ENCODE peak calls at places on chromosomes 3 and 15, in eight cellular contexts. K is astrocyte of the spinal cord, X is cardiac muscle cell, I is fibroblast of lung, Y is HL-60, F is fibroblast of the aortic adventitia, D is K562, U is neural crest cell. L is an unnamed sample.

GRCh38 chr3:39869890-39870289 is 60.5 kb downstream of the MYRIP start:
- DNase-seq in U (no peak), D (no peak), F (no peak), X (no peak), K (no peak), Y (no peak), I (no peak), L (no peak)

GRCh38 chr3:4838621-4839022 is 140.6 kb upstream of the BHLHE40 start:
- DNase-seq in I (no peak), U (no peak), D (no peak), Y (no peak), K (no peak), X (no peak), F (no peak), L (no peak)

GRCh38 chr3:165622356-165622755 is 214.9 kb downstream of the BCHE start:
- DNase-seq in X (no peak), F (no peak), I (no peak), D (no peak), Y (no peak), U (no peak), K (no peak), L (no peak)

GRCh38 chr3:27669505-27670085 is 52.5 kb downstream of the EOMES start:
- DNase-seq in Y (no peak), I (peak), U (no peak), K (peak), D (no peak), X (no peak), F (no peak), L (no peak)

GRCh38 chr3:11224010-11224409 is 48.2 kb upstream of the ATG7 start:
- DNase-seq in U (no peak), K (no peak), F (no peak), X (no peak), Y (no peak), I (no peak), D (no peak), L (no peak)

GRCh38 chr15:74543583-74543982 is 2.6 kb downstream of the ARID3B start:
- DNase-seq in I (no peak), F (no peak), K (no peak), U (no peak), Y (no peak), D (no peak), X (no peak), L (no peak)

GRCh38 chr3:17810759-17811158 is 68.3 kb upstream of the TBC1D5 start:
- DNase-seq in K (peak), I (peak), F (peak), U (no peak), X (no peak), D (peak), Y (no peak), L (peak)

GRCh38 chr3:27570421-27571106 is 86.4 kb upstream of the SLC4A7 start:
- DNase-seq in K (no peak), Y (no peak), D (no peak), I (no peak), U (no peak), F (peak), X (no peak), L (no peak)

GRCh38 chr3:133531981-133532380 is 41.5 kb upstream of the CDV3 start:
- DNase-seq in X (no peak), U (no peak), F (peak), Y (no peak), K (peak), I (peak), D (no peak), L (peak)

GRCh38 chr15:24858737-24859601 is 95.8 kb upstream of the SNRPN start:
- DNase-seq in U (peak), I (peak), X (peak), K (peak), D (no peak), F (peak), Y (no peak), L (peak)

GRCh38 chr15:90860942-90861675 is 7.3 kb upstream of the FURIN start:
- DNase-seq in Y (no peak), D (no peak), I (peak), F (no peak), K (peak), X (no peak), U (no peak), L (no peak)

GRCh38 chr3:63613561-63613960 is 38.9 kb upstream of the SNTN start:
- DNase-seq in X (no peak), U (no peak), F (peak), I (peak), K (peak), Y (no peak), D (no peak), L (peak)

GRCh38 chr3:190617185-190617584 is 103.3 kb downstream of the IL1RAP start:
- DNase-seq in F (no peak), U (no peak), X (no peak), K (no peak), D (no peak), I (no peak), Y (peak), L (no peak)

GRCh38 chr3:9402410-9403228 is 5.2 kb downstream of the SETD5 start:
- DNase-seq in U (peak), K (peak), F (no peak), Y (no peak), D (peak), X (peak), I (peak), L (no peak)

GRCh38 chr3:14806641-14807263 is 12.0 kb upstream of the FGD5 start:
- DNase-seq in X (no peak), I (peak), Y (peak), F (peak), U (no peak), K (no peak), D (no peak), L (no peak)

GRCh38 chr15:41445399-41445798 is 28.5 kb downstream of the RTF1 start:
- DNase-seq in U (no peak), D (no peak), I (no peak), X (no peak), Y (no peak), F (no peak), K (no peak), L (no peak)

GRCh38 chr15:48693474-48693873 is 48.0 kb upstream of the FBN1 start:
- DNase-seq in K (peak), U (no peak), I (peak), F (peak), D (no peak), X (no peak), Y (no peak), L (peak)

GRCh38 chr15:45795487-45796069 is 160.7 kb downstream of the SQOR start:
- DNase-seq in I (no peak), U (peak), D (no peak), K (peak), Y (peak), X (peak), F (peak), L (peak)

GRCh38 chr15:59138243-59138642 is 33.3 kb downstream of the CCNB2 start:
- DNase-seq in Y (peak), U (peak), K (peak), D (peak), X (peak), F (peak), I (peak), L (peak)

GRCh38 chr3:162538906-162539305 is 1042.3 kb downstream of the OTOL1 start:
- DNase-seq in I (peak), U (no peak), F (no peak), D (no peak), K (no peak), Y (no peak), X (no peak), L (no peak)

GRCh38 chr3:22612927-22613326 is 590.2 kb upstream of the UBE2E2 start:
- DNase-seq in F (no peak), K (no peak), Y (no peak), X (no peak), D (no peak), I (no peak), U (no peak), L (no peak)

GRCh38 chr3:29525254-29525881 is 244.5 kb downstream of the RBMS3 start:
- DNase-seq in K (peak), F (peak), Y (no peak), U (no peak), I (peak), D (no peak), X (no peak), L (peak)

GRCh38 chr3:72728958-72729467 is 119.2 kb downstream of the SHQ1 start:
- DNase-seq in F (no peak), X (peak), I (no peak), K (no peak), U (no peak), Y (no peak), D (peak), L (no peak)

GRCh38 chr15:77606142-77607034 is 26.3 kb downstream of the LINGO1 start:
- DNase-seq in I (peak), K (no peak), Y (no peak), F (peak), D (no peak), X (peak), U (no peak), L (no peak)

GRCh38 chr15:61092387-61093157 is 136.5 kb downstream of the RORA start:
- DNase-seq in F (peak), I (no peak), X (no peak), K (no peak), Y (no peak), D (no peak), U (no peak), L (no peak)

DNA sequence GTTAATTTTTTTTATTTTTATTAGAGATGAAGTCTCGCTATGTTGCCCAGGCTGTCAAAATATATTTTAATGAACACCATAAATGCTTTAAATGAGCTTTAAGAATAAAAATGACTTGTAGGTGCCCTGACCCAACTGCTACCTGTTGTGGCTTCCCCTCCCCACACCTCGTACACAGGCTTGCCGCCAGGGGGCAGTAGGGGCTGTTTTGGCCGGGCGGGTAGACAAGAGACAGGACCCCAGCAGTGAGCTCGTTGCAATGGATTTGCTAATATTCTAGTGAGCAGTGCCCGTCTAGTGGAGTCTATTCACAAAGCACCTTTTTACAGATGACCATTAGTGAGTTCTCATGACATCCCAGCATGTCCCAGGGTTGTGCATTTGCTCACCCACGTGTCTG is 418.1 kb downstream of the OCA2 start:
- DNase-seq in U (no peak), F (no peak), I (peak), X (no peak), D (no peak), Y (no peak), K (no peak), L (no peak)
- TF ChIP-seq CTCF in U (no peak), F (no peak), I (no peak), X (no peak), D (no peak), Y (no peak), K (no peak), L (no peak)

GRCh38 chr15:62588930-62589655 is 424.0 kb upstream of the C2CD4B start:
- DNase-seq in Y (no peak), X (no peak), F (peak), K (peak), I (peak), U (no peak), D (no peak), L (no peak)
- TF ChIP-seq CTCF in Y (no peak), X (no peak), F (peak), K (no peak), I (no peak), U (no peak), D (no peak), L (peak)

DNA sequence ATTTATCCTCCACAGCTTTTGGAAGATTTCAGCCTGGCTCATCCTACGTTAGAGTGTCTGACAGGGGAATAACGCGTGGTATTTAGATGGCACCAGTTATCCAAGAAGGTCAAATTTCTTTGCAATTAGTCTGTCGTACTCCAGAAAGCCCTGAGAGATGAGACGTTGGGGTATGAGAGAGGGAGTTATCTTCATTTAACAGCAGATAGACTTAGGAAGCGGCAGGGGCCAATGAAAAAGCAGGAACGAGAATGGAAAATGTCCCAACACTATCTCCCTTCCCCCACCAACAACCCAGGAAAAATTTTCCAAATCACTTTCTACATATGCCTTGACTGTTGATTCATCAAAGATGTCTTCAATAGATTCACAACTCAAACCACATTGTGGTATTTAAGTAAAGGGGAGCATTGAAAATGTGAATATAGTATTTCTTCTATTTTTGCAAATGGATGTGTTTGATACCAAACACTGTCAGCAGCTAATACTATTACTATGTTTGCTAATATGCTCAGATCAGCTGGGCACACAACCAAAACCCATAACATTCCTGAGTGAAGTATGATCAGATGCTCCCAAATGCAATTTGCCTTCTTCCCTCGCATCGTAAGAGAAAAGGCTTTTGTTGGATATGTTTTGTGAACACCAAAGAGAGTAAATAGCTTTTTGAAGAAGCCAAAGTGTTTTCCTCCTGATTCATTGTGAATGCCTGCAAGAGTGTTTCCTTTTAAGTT is 13.3 kb upstream of the GREM1 start:
- DNase-seq in K (peak), U (no peak), I (peak), F (peak), Y (no peak), D (no peak), X (no peak), L (peak)
- TF ChIP-seq CTCF in K (no peak), U (no peak), I (no peak), F (no peak), Y (no peak), D (no peak), X (no peak), L (no peak)

GRCh38 chr3:185306847-185307246 is 53.0 kb upstream of the EHHADH start:
- DNase-seq in U (no peak), X (no peak), K (no peak), I (no peak), F (no peak), D (no peak), Y (no peak), L (no peak)
- TF ChIP-seq CTCF in U (no peak), X (no peak), K (no peak), I (no peak), F (no peak), D (no peak), Y (no peak), L (no peak)

GRCh38 chr15:93664180-93664951 is 567.0 kb upstream of the MCTP2 start:
- DNase-seq in I (no peak), F (no peak), K (no peak), X (no peak), D (no peak), U (no peak), Y (no peak), L (no peak)
- TF ChIP-seq CTCF in I (no peak), F (no peak), K (no peak), X (no peak), D (no peak), U (no peak), Y (no peak), L (no peak)

GRCh38 chr3:99213019-99213418 is 311.5 kb upstream of the DCBLD2 start:
- DNase-seq in K (no peak), U (no peak), X (no peak), I (no peak), D (no peak), F (no peak), Y (no peak), L (no peak)

DNA sequence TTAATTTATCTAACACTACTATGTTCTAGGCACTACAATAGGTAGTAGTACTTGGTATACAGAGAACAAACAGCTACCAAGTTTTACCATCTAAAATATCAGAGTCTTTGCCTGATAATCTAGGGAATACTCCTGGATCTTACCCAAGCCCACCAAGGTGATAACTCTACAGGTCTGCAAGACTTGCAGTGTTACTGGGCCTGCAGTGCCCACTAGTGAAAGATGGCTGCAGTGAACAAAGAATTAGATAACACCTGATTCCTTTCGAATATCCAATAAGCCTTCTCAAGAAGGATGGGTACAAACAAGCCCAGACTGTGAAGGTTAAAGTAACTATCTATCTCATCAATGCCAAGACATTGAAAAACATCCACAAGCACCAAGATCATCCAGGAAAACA is 317.0 kb upstream of the DCBLD2 start:
- DNase-seq in X (no peak), D (no peak), U (no peak), F (no peak), I (no peak), K (no peak), Y (no peak), L (no peak)
- TF ChIP-seq CTCF in X (no peak), D (no peak), U (no peak), F (no peak), I (no peak), K (no peak), Y (no peak), L (no peak)

GRCh38 chr3:181703701-181704420 is 7.9 kb upstream of the SOX2 start:
- DNase-seq in Y (no peak), K (no peak), F (no peak), D (no peak), U (no peak), I (no peak), X (no peak), L (no peak)

GRCh38 chr3:181696641-181697230 is 15.0 kb upstream of the SOX2 start:
- DNase-seq in X (no peak), U (no peak), F (no peak), Y (no peak), D (no peak), K (no peak), I (no peak), L (no peak)

GRCh38 chr3:181699171-181699903 is 12.4 kb upstream of the SOX2 start:
- DNase-seq in U (no peak), Y (no peak), I (peak), F (no peak), X (no peak), K (peak), D (no peak), L (no peak)

GRCh38 chr3:181698263-181698944 is 13.3 kb upstream of the SOX2 start:
- DNase-seq in U (no peak), F (no peak), K (no peak), Y (no peak), X (no peak), D (no peak), I (no peak), L (no peak)

GRCh38 chr3:181700168-181701087 is 11.3 kb upstream of the SOX2 start:
- DNase-seq in F (peak), I (peak), Y (peak), D (peak), U (peak), K (peak), X (peak), L (peak)
- TF ChIP-seq CTCF in F (peak), I (peak), Y (peak), D (peak), U (peak), K (peak), X (peak), L (peak)

GRCh38 chr3:161100994-161101393 is 4.2 kb downstream of the B3GALNT1 start:
- DNase-seq in I (no peak), K (no peak), F (no peak), U (no peak), X (no peak), Y (no peak), D (no peak), L (no peak)

GRCh38 chr3:161101609-161102008 is 3.5 kb downstream of the B3GALNT1 start:
- DNase-seq in K (no peak), U (no peak), F (no peak), D (no peak), X (no peak), I (no peak), Y (no peak), L (no peak)

GRCh38 chr3:161096771-161097367 is 8.3 kb downstream of the B3GALNT1 start:
- DNase-seq in I (peak), Y (no peak), F (no peak), U (no peak), D (no peak), K (no peak), X (peak), L (no peak)
- TF ChIP-seq CTCF in I (peak), Y (no peak), F (peak), U (peak), D (peak), K (peak), X (peak), L (peak)

DNA sequence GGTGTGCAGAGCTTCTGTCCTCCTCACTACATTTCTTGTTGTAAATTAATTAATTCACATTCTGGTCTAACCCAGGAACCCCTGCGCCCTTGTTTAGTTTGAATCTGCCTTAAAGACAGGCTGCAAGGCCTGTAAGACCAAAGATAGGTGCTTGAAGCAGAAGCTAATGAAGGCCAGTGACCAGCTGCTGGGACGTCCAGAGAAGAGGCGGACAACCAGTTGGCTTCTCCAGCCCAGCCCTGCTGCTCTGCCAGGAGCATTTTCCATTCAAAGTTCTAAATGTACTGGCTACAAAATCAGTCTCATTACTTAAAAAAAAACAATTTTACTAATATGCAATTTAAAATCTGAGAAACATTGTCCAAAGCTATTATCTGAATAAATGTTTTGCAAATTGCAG is 43.6 kb downstream of the FSIP1 start:
- DNase-seq in D (no peak), F (no peak), X (no peak), Y (no peak), K (no peak), I (no peak), U (no peak), L (no peak)
- TF ChIP-seq CTCF in D (no peak), F (no peak), X (no peak), Y (no peak), K (no peak), I (no peak), U (no peak), L (no peak)

DNA sequence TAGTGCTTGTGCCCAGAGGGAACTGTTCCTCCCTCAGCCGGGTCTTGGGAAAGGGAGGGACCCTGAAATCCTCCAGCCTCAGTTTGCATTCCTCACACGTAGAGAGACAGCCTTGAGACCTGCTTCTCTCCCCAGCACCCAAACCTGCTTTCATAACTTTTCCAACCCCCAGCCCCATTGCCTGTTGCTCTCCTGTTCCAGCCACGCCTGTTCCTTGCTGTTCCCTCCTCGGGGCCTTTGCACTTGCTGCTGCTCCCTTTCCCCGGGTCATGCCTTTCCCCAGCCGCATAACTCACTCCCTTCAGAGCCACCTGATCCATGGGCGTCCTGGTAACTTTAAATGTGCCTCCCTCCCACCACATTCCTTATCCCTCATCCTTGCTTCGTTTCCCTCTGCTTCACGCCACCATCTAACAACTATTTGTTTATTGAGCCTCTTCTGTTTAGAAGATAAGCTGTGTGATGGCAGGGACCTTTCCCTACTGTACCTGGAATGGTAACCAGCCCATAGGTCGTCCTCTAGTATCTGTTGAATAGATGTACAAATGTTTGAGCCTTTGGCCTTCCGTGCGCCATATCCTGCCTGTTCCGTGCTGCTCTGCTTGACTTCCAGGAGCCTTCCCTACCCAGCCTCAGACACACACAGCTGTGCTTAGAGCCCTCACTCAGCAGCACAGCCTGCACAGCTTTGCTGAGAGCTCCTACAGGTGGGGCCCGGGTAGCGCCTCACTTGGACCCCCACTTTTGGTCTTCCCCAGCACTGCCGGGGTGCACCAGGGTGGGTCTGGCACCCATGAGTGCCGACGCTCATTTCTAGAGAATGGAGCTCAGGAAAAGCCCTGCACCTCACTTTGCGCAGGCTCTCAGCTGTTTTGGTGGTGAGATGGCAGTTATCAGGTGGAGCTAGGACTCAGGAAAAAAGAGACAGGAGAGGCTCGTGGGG is 60.2 kb downstream of the SCN5A start:
- DNase-seq in X (no peak), D (no peak), F (no peak), I (no peak), U (no peak), K (no peak), Y (no peak), L (no peak)
- TF ChIP-seq CTCF in X (no peak), D (no peak), F (no peak), I (no peak), U (no peak), K (no peak), Y (no peak), L (no peak)